ENCODE peak calls at places on chromosome 7, in four cellular contexts. J is left lung, V is kidney epithelial cell, S is left ventricle myocardium inferior. O is an unnamed sample.

GRCh38 chr7:2711895-2712675 is 24.1 kb downstream of the AMZ1 start:
- DNase-seq in S (no peak), J (no peak), V (no peak), O (no peak)

GRCh38 chr7:101374990-101375389 is 12.3 kb downstream of the COL26A1 start:
- DNase-seq in S (no peak), V (no peak), J (no peak), O (no peak)

GRCh38 chr7:66152538-66153191 is 38.0 kb downstream of the CRCP start:
- DNase-seq in J (no peak), V (no peak), S (no peak), O (no peak)

GRCh38 chr7:85074-85945 is 107.1 kb upstream of the FAM20C start:
- DNase-seq in S (peak; percentile 44), V (no peak), J (peak; percentile 51), O (no peak)

GRCh38 chr7:11524476-11525398 is 307.3 kb downstream of the THSD7A start:
- DNase-seq in V (no peak), S (no peak), J (no peak), O (no peak)

GRCh38 chr7:29106128-29106988 is 40.0 kb downstream of the CPVL start:
- DNase-seq in S (no peak), J (no peak), V (no peak), O (peak; percentile 52)

GRCh38 chr7:87506243-87507180 is 31.0 kb upstream of the ABCB4 start:
- DNase-seq in S (no peak), J (no peak), V (no peak), O (no peak)

GRCh38 chr7:154975984-154976383 is 26.9 kb downstream of the PAXIP1 start:
- DNase-seq in J (no peak), V (no peak), S (no peak), O (no peak)

GRCh38 chr7:20385121-20385520 is 54.4 kb downstream of the ITGB8 start:
- DNase-seq in V (no peak), S (no peak), J (no peak), O (no peak)

GRCh38 chr7:126119981-126120380 is 1132.8 kb downstream of the GRM8 start:
- DNase-seq in V (no peak), J (no peak), S (no peak), O (no peak)

GRCh38 chr7:26948617-26949118 is 84.3 kb upstream of the SKAP2 start:
- DNase-seq in J (no peak), S (no peak), V (no peak), O (no peak)

GRCh38 chr7:41540601-41541000 is 162.3 kb downstream of the INHBA start:
- DNase-seq in S (no peak), V (no peak), J (no peak), O (no peak)

GRCh38 chr7:2165610-2166594 is 66.8 kb downstream of the MAD1L1 start:
- DNase-seq in S (no peak), J (peak; percentile 68), V (no peak), O (no peak)

GRCh38 chr7:44223362-44224114 is 22.8 kb downstream of the YKT6 start:
- DNase-seq in S (no peak), V (no peak), J (peak; percentile 37), O (no peak)

GRCh38 chr7:81457858-81458522 is 311.9 kb downstream of the HGF start:
- DNase-seq in V (no peak), J (no peak), S (no peak), O (no peak)

DNA sequence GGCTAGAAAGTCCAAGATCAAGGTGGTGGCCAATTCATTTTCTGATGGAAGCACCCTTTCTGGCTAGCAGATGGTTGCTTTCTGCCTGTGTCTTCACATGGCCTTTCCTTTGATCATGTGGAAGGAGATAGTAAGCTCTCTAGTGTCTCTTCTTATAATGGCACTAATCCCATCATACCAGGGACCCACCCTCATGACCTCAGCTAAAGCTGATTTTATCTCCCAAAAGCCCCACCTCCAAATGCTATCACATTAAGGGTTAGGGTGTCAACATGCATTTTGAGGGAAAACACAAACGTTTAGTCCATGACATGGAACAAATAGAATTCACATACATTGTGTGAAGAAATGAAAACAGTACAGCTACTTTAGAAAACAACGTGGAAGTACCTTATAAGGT is 100.0 kb downstream of the VPS50 start:
- DNase-seq in S (no peak), V (no peak), J (no peak), O (no peak)
- TF ChIP-seq CTCF in S (no peak), V (no peak), J (no peak), O (no peak)

GRCh38 chr7:121313220-121313792 is 15.5 kb upstream of the WNT16 start:
- DNase-seq in S (no peak), V (no peak), J (no peak), O (no peak)

GRCh38 chr7:121313793-121314676 is 14.8 kb upstream of the WNT16 start:
- DNase-seq in J (no peak), V (peak; percentile 32), S (no peak), O (no peak)
- TF ChIP-seq CTCF in J (no peak), V (no peak), S (no peak), O (no peak)

DNA sequence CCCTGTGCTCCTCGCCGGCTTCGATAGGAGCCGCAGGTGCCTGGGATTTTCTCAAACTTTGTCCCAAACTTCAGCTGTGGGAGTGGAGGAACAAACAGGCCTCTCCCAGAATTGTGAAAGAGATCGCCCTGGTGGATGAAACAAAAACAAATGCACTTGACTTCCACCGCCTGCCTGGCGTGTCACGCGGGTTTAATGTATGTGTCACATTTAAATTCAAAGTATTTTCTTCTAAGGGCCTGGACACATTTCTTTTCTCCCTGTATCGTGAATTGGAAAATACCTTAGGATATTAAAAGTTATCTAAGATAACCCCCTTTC is 694 bp upstream of the WASL start:
- DNase-seq in V (peak; percentile 23), J (no peak), S (no peak), O (no peak)
- TF ChIP-seq CTCF in V (no peak), J (no peak), S (peak; percentile 41), O (no peak)

GRCh38 chr7:116862234-116863167 is at the start of gene CAPZA2:
- DNase-seq in V (peak; percentile 44), J (peak; percentile 99), S (peak; percentile 94), O (peak; percentile 96)
- TF ChIP-seq CTCF in V (no peak), J (peak; percentile 20), S (peak; percentile 67), O (no peak)

GRCh38 chr7:12995912-12996469 is 308.6 kb downstream of the ARL4A start:
- DNase-seq in J (no peak), V (no peak), S (no peak), O (no peak)
- TF ChIP-seq CTCF in J (no peak), V (no peak), S (no peak), O (no peak)

GRCh38 chr7:116239019-116239418 is 28.7 kb downstream of the TES start:
- DNase-seq in J (no peak), S (no peak), V (no peak), O (no peak)

GRCh38 chr7:116240021-116240659 is 29.8 kb downstream of the TES start:
- DNase-seq in J (no peak), S (no peak), V (no peak), O (no peak)

GRCh38 chr7:116241296-116241695 is 31.0 kb downstream of the TES start:
- DNase-seq in J (no peak), S (no peak), V (no peak), O (no peak)

GRCh38 chr7:116242177-116242576 is 31.8 kb downstream of the TES start:
- DNase-seq in S (no peak), V (no peak), J (no peak), O (no peak)

GRCh38 chr7:116239434-116239833 is 29.1 kb downstream of the TES start:
- DNase-seq in V (no peak), S (no peak), J (no peak), O (no peak)
- TF ChIP-seq CTCF in V (no peak), S (no peak), J (no peak), O (no peak)

GRCh38 chr7:102830206-102830605 is 81.4 kb downstream of the FAM185A start:
- DNase-seq in V (no peak), S (no peak), J (no peak), O (no peak)
- TF ChIP-seq CTCF in V (no peak), S (no peak), J (no peak), O (no peak)

GRCh38 chr7:117032810-117033209 is 79.5 kb downstream of the ST7 start:
- DNase-seq in J (no peak), V (no peak), S (no peak), O (no peak)

GRCh38 chr7:117036836-117037235 is 83.5 kb downstream of the ST7 start:
- DNase-seq in J (no peak), V (no peak), S (no peak), O (no peak)

GRCh38 chr7:117036034-117036669 is 82.9 kb downstream of the ST7 start:
- DNase-seq in J (no peak), S (no peak), V (no peak), O (no peak)

GRCh38 chr7:117034851-117035462 is 81.7 kb downstream of the ST7 start:
- DNase-seq in V (no peak), J (no peak), S (no peak), O (no peak)

DNA sequence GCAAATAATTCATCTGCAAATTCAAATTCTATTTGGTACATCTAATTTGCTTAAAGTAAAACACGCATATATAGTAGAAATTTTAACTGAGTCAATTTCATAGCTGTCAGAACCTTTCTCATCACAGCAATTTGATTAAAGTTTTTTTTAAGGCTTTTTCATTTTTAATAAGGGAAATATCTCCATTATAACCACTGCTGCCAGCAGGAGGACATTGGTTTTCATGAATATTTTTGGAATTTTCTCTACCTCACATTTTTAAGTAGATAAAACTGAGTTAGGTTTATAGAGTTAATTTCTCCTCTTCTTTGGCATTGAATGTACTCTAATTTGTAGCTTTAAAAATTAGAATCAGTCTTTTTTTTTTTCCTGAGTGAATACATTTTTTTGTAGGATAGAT is 82.2 kb downstream of the ST7 start:
- DNase-seq in V (no peak), J (no peak), S (no peak), O (no peak)
- TF ChIP-seq CTCF in V (no peak), J (no peak), S (no peak), O (no peak)

O was measured in right lobe of liver.